ENCODE peak calls at places on chromosomes 6 and 20, in nine cellular contexts. One of them, this sample, is unnamed.

GRCh38 chr6:112466378-112467151 is 119.4 kb downstream of the RFPL4B start:
- DNase-seq in B cell: no peak
- DNase-seq in left lung: no peak
- DNase-seq in breast epithelium: no peak
- DNase-seq in cardiac muscle cell: peak
- DNase-seq in endothelial cell: no peak
- DNase-seq in adrenal gland: no peak
- DNase-seq in AG04450: no peak
- DNase-seq in HFF-Myc: no peak
- DNase-seq in this sample: no peak

GRCh38 chr6:25136879-25137278 is 142.3 kb upstream of the CARMIL1 start:
- DNase-seq in AG04450: no peak
- DNase-seq in B cell: no peak
- DNase-seq in cardiac muscle cell: peak
- DNase-seq in left lung: no peak
- DNase-seq in HFF-Myc: no peak
- DNase-seq in adrenal gland: no peak
- DNase-seq in endothelial cell: no peak
- DNase-seq in breast epithelium: no peak
- DNase-seq in this sample: no peak

GRCh38 chr20:49969946-49970345 is 12.8 kb upstream of the SNAI1 start:
- DNase-seq in breast epithelium: no peak
- DNase-seq in left lung: no peak
- DNase-seq in HFF-Myc: no peak
- DNase-seq in endothelial cell: no peak
- DNase-seq in adrenal gland: no peak
- DNase-seq in cardiac muscle cell: no peak
- DNase-seq in AG04450: no peak
- DNase-seq in B cell: no peak
- DNase-seq in this sample: no peak

GRCh38 chr6:55839080-55839479 is 36.3 kb downstream of the BMP5 start:
- DNase-seq in cardiac muscle cell: no peak
- DNase-seq in adrenal gland: no peak
- DNase-seq in endothelial cell: no peak
- DNase-seq in left lung: no peak
- DNase-seq in breast epithelium: no peak
- DNase-seq in AG04450: no peak
- DNase-seq in HFF-Myc: no peak
- DNase-seq in B cell: no peak
- DNase-seq in this sample: no peak

GRCh38 chr6:116596815-116597214 is 19.5 kb upstream of the RSPH4A start:
- DNase-seq in left lung: no peak
- DNase-seq in AG04450: no peak
- DNase-seq in cardiac muscle cell: peak
- DNase-seq in HFF-Myc: no peak
- DNase-seq in B cell: no peak
- DNase-seq in endothelial cell: peak
- DNase-seq in adrenal gland: no peak
- DNase-seq in breast epithelium: no peak
- DNase-seq in this sample: no peak

GRCh38 chr20:61951695-61952533 is 113.8 kb downstream of the TAF4 start:
- DNase-seq in adrenal gland: peak
- DNase-seq in breast epithelium: peak
- DNase-seq in cardiac muscle cell: peak
- DNase-seq in endothelial cell: peak
- DNase-seq in AG04450: no peak
- DNase-seq in left lung: peak
- DNase-seq in B cell: no peak
- DNase-seq in HFF-Myc: no peak
- DNase-seq in this sample: no peak

GRCh38 chr6:90870561-90870960 is 283.7 kb upstream of the MAP3K7 start:
- DNase-seq in AG04450: no peak
- DNase-seq in breast epithelium: no peak
- DNase-seq in cardiac muscle cell: no peak
- DNase-seq in B cell: no peak
- DNase-seq in endothelial cell: no peak
- DNase-seq in adrenal gland: no peak
- DNase-seq in left lung: no peak
- DNase-seq in HFF-Myc: no peak
- DNase-seq in this sample: no peak

GRCh38 chr20:6767166-6767535 is 335 bp upstream of the BMP2 start:
- DNase-seq in HFF-Myc: no peak
- DNase-seq in endothelial cell: no peak
- DNase-seq in breast epithelium: no peak
- DNase-seq in cardiac muscle cell: no peak
- DNase-seq in B cell: no peak
- DNase-seq in AG04450: no peak
- DNase-seq in left lung: no peak
- DNase-seq in adrenal gland: no peak
- DNase-seq in this sample: no peak

GRCh38 chr20:6611911-6612614 is 155.4 kb upstream of the BMP2 start:
- DNase-seq in endothelial cell: no peak
- DNase-seq in B cell: no peak
- DNase-seq in AG04450: no peak
- DNase-seq in adrenal gland: no peak
- DNase-seq in left lung: no peak
- DNase-seq in cardiac muscle cell: no peak
- DNase-seq in HFF-Myc: no peak
- DNase-seq in breast epithelium: no peak
- DNase-seq in this sample: no peak

GRCh38 chr6:148689168-148689567 is 57.7 kb upstream of the UST start:
- DNase-seq in endothelial cell: no peak
- DNase-seq in adrenal gland: no peak
- DNase-seq in B cell: no peak
- DNase-seq in left lung: no peak
- DNase-seq in breast epithelium: no peak
- DNase-seq in cardiac muscle cell: no peak
- DNase-seq in HFF-Myc: no peak
- DNase-seq in AG04450: no peak
- DNase-seq in this sample: no peak

DNA sequence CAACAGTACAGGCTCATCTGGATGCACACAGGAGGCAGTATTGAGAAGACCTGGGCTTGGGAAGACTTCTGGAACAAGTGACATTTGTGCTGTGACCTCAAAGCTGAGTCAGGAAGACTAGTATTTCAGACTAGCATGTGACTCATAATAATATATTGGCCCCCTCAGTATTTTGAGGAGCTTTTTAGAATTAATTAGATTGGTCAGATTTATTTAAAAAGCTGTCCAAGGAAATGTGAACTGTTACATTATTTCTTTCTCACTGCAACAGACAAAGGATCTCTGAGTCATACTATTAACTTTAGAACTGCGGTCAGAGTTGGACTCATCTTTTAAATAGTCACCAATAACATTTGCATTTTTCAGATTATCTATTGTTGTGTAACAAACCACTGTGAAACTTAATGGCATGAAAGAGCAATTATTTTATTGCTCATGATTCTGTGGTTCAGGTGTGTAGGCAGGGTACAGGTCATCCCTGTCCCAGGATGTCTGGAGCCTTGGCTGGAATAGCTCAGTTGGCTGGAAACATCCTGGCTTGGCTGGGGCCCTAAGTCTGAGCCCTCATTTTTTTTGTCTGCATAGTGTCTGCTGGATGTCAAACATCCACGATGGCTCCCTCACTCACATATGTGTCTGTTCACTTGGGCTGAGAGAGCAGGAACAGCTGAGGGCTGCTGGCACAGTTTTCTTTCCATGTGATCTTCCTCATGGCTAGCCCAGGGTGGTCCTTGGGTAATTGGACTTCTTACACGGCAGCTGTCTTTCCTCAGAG is 46.8 kb downstream of the MAP3K4 start:
- DNase-seq in HFF-Myc: peak
- DNase-seq in adrenal gland: no peak
- DNase-seq in endothelial cell: no peak
- DNase-seq in left lung: no peak
- DNase-seq in B cell: no peak
- DNase-seq in breast epithelium: no peak
- DNase-seq in cardiac muscle cell: peak
- DNase-seq in AG04450: peak
- DNase-seq in this sample: no peak
- TF ChIP-seq CTCF in HFF-Myc: peak
- TF ChIP-seq CTCF in adrenal gland: no peak
- TF ChIP-seq CTCF in endothelial cell: no peak
- TF ChIP-seq CTCF in left lung: no peak
- TF ChIP-seq CTCF in B cell: no peak
- TF ChIP-seq CTCF in breast epithelium: no peak
- TF ChIP-seq CTCF in cardiac muscle cell: peak
- TF ChIP-seq CTCF in AG04450: peak
- TF ChIP-seq CTCF in this sample: no peak

DNA sequence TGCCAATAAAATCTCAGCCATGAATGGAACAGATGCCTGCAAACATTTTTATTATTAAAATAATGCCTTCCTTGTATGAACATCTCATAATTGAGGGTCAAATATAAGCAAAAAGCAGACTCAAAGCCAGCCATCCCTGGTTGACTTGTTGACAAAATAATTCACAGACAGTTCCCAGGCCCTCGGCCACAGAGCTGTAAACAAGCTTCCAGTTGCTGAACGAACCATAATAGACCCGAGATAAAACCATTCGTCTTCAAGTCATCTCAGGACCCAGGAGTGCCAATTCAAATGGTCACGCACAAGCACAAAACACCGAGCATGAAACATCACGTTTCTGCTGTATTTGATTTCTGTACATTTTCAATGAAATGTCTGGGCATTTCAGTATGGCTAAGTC is 113.3 kb upstream of the CDYL start:
- DNase-seq in left lung: no peak
- DNase-seq in B cell: no peak
- DNase-seq in breast epithelium: no peak
- DNase-seq in AG04450: no peak
- DNase-seq in endothelial cell: no peak
- DNase-seq in cardiac muscle cell: no peak
- DNase-seq in adrenal gland: no peak
- DNase-seq in HFF-Myc: no peak
- DNase-seq in this sample: no peak
- TF ChIP-seq CTCF in left lung: no peak
- TF ChIP-seq CTCF in B cell: no peak
- TF ChIP-seq CTCF in breast epithelium: no peak
- TF ChIP-seq CTCF in AG04450: no peak
- TF ChIP-seq CTCF in endothelial cell: no peak
- TF ChIP-seq CTCF in cardiac muscle cell: no peak
- TF ChIP-seq CTCF in adrenal gland: no peak
- TF ChIP-seq CTCF in HFF-Myc: no peak
- TF ChIP-seq CTCF in this sample: no peak

DNA sequence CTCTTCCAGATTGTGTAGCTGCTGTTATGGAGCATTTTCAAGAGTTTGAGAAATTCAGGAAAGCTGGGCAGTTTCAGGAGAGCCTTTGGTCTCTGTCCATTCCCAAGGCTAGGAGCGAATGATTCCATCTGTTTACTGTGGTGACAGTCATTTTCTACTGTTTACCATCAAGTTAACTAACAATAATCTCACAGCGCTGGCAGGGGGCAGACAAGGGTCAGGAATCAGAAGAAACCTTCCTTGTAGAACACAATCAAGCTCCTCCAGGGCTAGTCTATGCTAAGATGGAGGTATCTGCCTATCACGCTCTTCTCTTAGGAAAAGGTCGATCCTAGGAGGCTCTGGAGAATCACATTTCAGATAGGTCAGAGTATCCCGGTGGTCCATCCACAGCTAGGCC is 293.9 kb downstream of the KIF16B start:
- DNase-seq in left lung: no peak
- DNase-seq in cardiac muscle cell: no peak
- DNase-seq in endothelial cell: peak
- DNase-seq in HFF-Myc: no peak
- DNase-seq in AG04450: no peak
- DNase-seq in breast epithelium: no peak
- DNase-seq in B cell: no peak
- DNase-seq in adrenal gland: no peak
- DNase-seq in this sample: no peak
- TF ChIP-seq CTCF in left lung: no peak
- TF ChIP-seq CTCF in cardiac muscle cell: no peak
- TF ChIP-seq CTCF in endothelial cell: no peak
- TF ChIP-seq CTCF in HFF-Myc: no peak
- TF ChIP-seq CTCF in AG04450: no peak
- TF ChIP-seq CTCF in breast epithelium: no peak
- TF ChIP-seq CTCF in B cell: no peak
- TF ChIP-seq CTCF in adrenal gland: no peak
- TF ChIP-seq CTCF in this sample: no peak

GRCh38 chr20:57062696-57063270 is 203.7 kb downstream of the BMP7 start:
- DNase-seq in adrenal gland: no peak
- DNase-seq in breast epithelium: no peak
- DNase-seq in endothelial cell: no peak
- DNase-seq in AG04450: no peak
- DNase-seq in left lung: no peak
- DNase-seq in HFF-Myc: no peak
- DNase-seq in B cell: peak
- DNase-seq in cardiac muscle cell: no peak
- DNase-seq in this sample: no peak

GRCh38 chr20:57059055-57059617 is 207.3 kb downstream of the BMP7 start:
- DNase-seq in adrenal gland: no peak
- DNase-seq in B cell: no peak
- DNase-seq in left lung: no peak
- DNase-seq in cardiac muscle cell: no peak
- DNase-seq in AG04450: no peak
- DNase-seq in breast epithelium: no peak
- DNase-seq in HFF-Myc: no peak
- DNase-seq in endothelial cell: no peak
- DNase-seq in this sample: no peak

GRCh38 chr20:57062241-57062640 is 204.2 kb downstream of the BMP7 start:
- DNase-seq in left lung: no peak
- DNase-seq in adrenal gland: no peak
- DNase-seq in B cell: no peak
- DNase-seq in endothelial cell: no peak
- DNase-seq in HFF-Myc: no peak
- DNase-seq in AG04450: no peak
- DNase-seq in cardiac muscle cell: no peak
- DNase-seq in breast epithelium: no peak
- DNase-seq in this sample: no peak

GRCh38 chr20:57060407-57061057 is 205.9 kb downstream of the BMP7 start:
- DNase-seq in AG04450: no peak
- DNase-seq in adrenal gland: no peak
- DNase-seq in endothelial cell: no peak
- DNase-seq in breast epithelium: no peak
- DNase-seq in left lung: no peak
- DNase-seq in B cell: no peak
- DNase-seq in HFF-Myc: no peak
- DNase-seq in cardiac muscle cell: no peak
- DNase-seq in this sample: no peak

DNA sequence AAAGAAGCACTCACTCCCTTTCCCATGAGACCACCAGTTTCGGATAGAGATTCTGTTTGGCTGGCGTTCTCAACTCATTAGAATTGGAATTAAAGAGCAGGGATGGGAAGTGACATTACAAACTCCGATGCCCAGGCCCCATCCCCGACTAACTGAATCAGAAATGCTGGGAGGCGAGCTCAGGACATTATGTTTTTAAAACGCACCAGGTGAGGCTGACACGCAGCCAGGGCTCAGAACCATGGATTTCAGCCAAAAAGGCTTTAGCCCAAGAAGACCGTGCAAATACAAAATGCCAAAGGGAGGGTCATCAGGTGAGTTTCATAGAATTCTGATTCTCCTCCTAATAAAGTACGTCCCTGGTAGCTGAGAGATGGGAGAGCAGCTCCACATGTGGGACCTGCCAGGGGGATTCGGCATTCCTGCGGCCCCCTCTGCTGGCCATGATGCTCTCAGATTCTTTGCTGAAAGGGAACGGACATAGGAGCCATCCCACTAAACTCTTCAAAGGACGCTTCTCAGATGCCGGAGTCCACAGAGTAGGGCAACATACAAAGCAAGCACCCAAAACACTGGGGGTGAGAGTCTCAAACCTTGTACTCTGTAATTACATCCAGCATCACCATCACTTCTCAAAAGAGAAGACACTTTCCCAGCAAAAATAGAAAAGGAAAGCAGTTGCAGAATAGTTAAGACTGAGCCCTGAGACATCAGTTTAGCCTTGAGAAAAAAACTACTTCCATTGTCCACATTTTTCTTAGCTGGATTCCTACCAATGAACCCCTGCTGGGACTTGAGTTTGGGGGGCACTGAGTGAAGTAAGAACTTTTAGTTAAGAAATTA is 205.2 kb downstream of the BMP7 start:
- DNase-seq in cardiac muscle cell: peak
- DNase-seq in adrenal gland: no peak
- DNase-seq in AG04450: no peak
- DNase-seq in B cell: no peak
- DNase-seq in HFF-Myc: no peak
- DNase-seq in endothelial cell: peak
- DNase-seq in left lung: no peak
- DNase-seq in breast epithelium: no peak
- DNase-seq in this sample: no peak
- TF ChIP-seq CTCF in cardiac muscle cell: peak
- TF ChIP-seq CTCF in adrenal gland: no peak
- TF ChIP-seq CTCF in AG04450: peak
- TF ChIP-seq CTCF in B cell: no peak
- TF ChIP-seq CTCF in HFF-Myc: peak
- TF ChIP-seq CTCF in endothelial cell: peak
- TF ChIP-seq CTCF in left lung: no peak
- TF ChIP-seq CTCF in breast epithelium: peak
- TF ChIP-seq CTCF in this sample: peak

This sample was measured in D721Med.